ENCODE peak calls at places on chromosomes 7 and 10, in six cellular contexts. W is lung, B is transverse colon, S is AG09309, Q is astrocyte of the cerebellum, F is cardiac fibroblast. L is an unnamed sample.

GRCh38 chr10:110103921-110104461 is 96.2 kb downstream of the ADD3 start:
- DNase-seq in B (no peak), S (no peak), W (no peak), Q (no peak), F (no peak), L (no peak)

GRCh38 chr7:16753932-16754571 is 497 bp downstream of the TSPAN13 start:
- DNase-seq in S (no peak), F (peak), B (peak), Q (no peak), W (peak), L (no peak)

GRCh38 chr7:149254181-149254858 is 7.7 kb upstream of the ZNF783 start:
- DNase-seq in W (no peak), B (no peak), F (no peak), S (no peak), Q (no peak), L (no peak)

GRCh38 chr7:106598663-106599342 is 62.2 kb downstream of the CCDC71L start:
- DNase-seq in B (peak), S (peak), W (peak), Q (peak), F (peak), L (no peak)

GRCh38 chr7:47725031-47725780 is 143.3 kb upstream of the TNS3 start:
- DNase-seq in B (no peak), W (no peak), F (no peak), S (no peak), Q (no peak), L (no peak)

GRCh38 chr10:112374724-112375541 is 1.0 kb downstream of the ACSL5 start:
- DNase-seq in B (peak), S (no peak), Q (no peak), W (no peak), F (peak), L (no peak)

GRCh38 chr7:138981332-138982203 is at the start of gene KIAA1549:
- DNase-seq in Q (peak), F (peak), W (peak), B (peak), S (no peak), L (no peak)

GRCh38 chr7:134513169-134513752 is 14.1 kb upstream of the AKR1B10 start:
- DNase-seq in Q (peak), W (no peak), F (peak), B (peak), S (no peak), L (no peak)

GRCh38 chr7:39240864-39241263 is 263.2 kb downstream of the POU6F2 start:
- DNase-seq in S (no peak), Q (no peak), B (no peak), W (no peak), F (no peak), L (no peak)

GRCh38 chr7:44618754-44619153 is 12.3 kb downstream of the OGDH start:
- DNase-seq in F (no peak), W (no peak), B (no peak), S (no peak), Q (no peak), L (no peak)

GRCh38 chr7:131219277-131220041 is 108.2 kb upstream of the MKLN1 start:
- DNase-seq in F (peak), W (no peak), S (no peak), B (peak), Q (no peak), L (no peak)

GRCh38 chr7:120691915-120692314 is 166.0 kb downstream of the TSPAN12 start:
- DNase-seq in Q (no peak), F (no peak), B (no peak), W (no peak), S (no peak), L (no peak)

GRCh38 chr7:101507791-101508252 is 121.3 kb downstream of the MYL10 start:
- DNase-seq in B (peak), Q (peak), S (no peak), F (peak), W (no peak), L (no peak)

GRCh38 chr7:18505870-18506460 is 10.4 kb downstream of the HDAC9 start:
- DNase-seq in F (peak), W (no peak), B (no peak), S (no peak), Q (no peak), L (peak)

GRCh38 chr7:43096875-43097274 is 15.6 kb upstream of the HECW1 start:
- DNase-seq in Q (no peak), S (no peak), F (no peak), W (no peak), B (no peak), L (no peak)

GRCh38 chr10:652226-652625 is 37.2 kb downstream of the DIP2C start:
- DNase-seq in W (no peak), S (no peak), F (no peak), B (no peak), Q (no peak), L (no peak)

GRCh38 chr7:8724080-8724718 is 290.8 kb downstream of the NXPH1 start:
- DNase-seq in Q (no peak), F (no peak), B (peak), W (no peak), S (no peak), L (no peak)

GRCh38 chr10:9294132-9294663 is 1239.7 kb downstream of the GATA3 start:
- DNase-seq in Q (no peak), B (no peak), F (no peak), W (no peak), S (no peak), L (no peak)

GRCh38 chr7:103989785-103990775 is 622 bp upstream of the RELN start:
- DNase-seq in Q (peak), B (no peak), F (peak), W (no peak), S (no peak), L (no peak)
- H3K4me3 ChIP-seq in Q (peak), B (peak), F (peak), W (peak), S (peak), L (peak)

GRCh38 chr7:151126500-151127137 is 40.3 kb downstream of the AGAP3 start:
- DNase-seq in B (peak), S (no peak), Q (no peak), W (no peak), F (no peak), L (no peak)

GRCh38 chr7:151125835-151126481 is 39.7 kb downstream of the AGAP3 start:
- DNase-seq in S (no peak), B (peak), W (no peak), Q (no peak), F (no peak), L (no peak)

GRCh38 chr7:151124899-151125399 is 38.7 kb downstream of the AGAP3 start:
- DNase-seq in S (no peak), W (no peak), Q (no peak), F (no peak), B (no peak), L (no peak)

GRCh38 chr7:151124205-151124880 is 38.1 kb downstream of the AGAP3 start:
- DNase-seq in W (no peak), Q (no peak), F (no peak), B (no peak), S (no peak), L (no peak)

GRCh38 chr7:151125459-151125834 is 39.2 kb downstream of the AGAP3 start:
- DNase-seq in Q (no peak), S (no peak), F (no peak), B (peak), W (no peak), L (no peak)
- TF ChIP-seq CTCF in Q (no peak), S (no peak), F (peak), B (no peak), W (no peak), L (no peak)

GRCh38 chr7:155576416-155576815 is 30.1 kb upstream of the CNPY1 start:
- DNase-seq in W (peak), B (no peak), F (no peak), S (no peak), Q (no peak), L (no peak)
- H3K4me3 ChIP-seq in W (no peak), B (no peak), F (no peak), S (no peak), Q (no peak), L (no peak)

GRCh38 chr7:4739528-4739992 is 35.9 kb upstream of the AP5Z1 start:
- DNase-seq in W (peak), S (no peak), B (no peak), Q (no peak), F (peak), L (no peak)
- TF ChIP-seq CTCF in W (no peak), S (no peak), B (peak), Q (peak), F (peak), L (no peak)

GRCh38 chr10:92789067-92789466 is 59.3 kb upstream of the EXOC6 start:
- DNase-seq in F (no peak), W (no peak), Q (no peak), B (no peak), S (no peak), L (no peak)

GRCh38 chr10:92787557-92788152 is 60.7 kb upstream of the EXOC6 start:
- DNase-seq in F (no peak), B (no peak), W (no peak), Q (no peak), S (no peak), L (no peak)

GRCh38 chr10:92792661-92793060 is 55.7 kb upstream of the EXOC6 start:
- DNase-seq in W (no peak), S (no peak), F (no peak), Q (no peak), B (no peak), L (no peak)

GRCh38 chr10:92790449-92790848 is 57.9 kb upstream of the EXOC6 start:
- DNase-seq in S (no peak), W (no peak), Q (no peak), F (no peak), B (no peak), L (no peak)

GRCh38 chr10:92789826-92790225 is 58.5 kb upstream of the EXOC6 start:
- DNase-seq in B (no peak), Q (no peak), S (no peak), W (no peak), F (no peak), L (no peak)
- H3K4me3 ChIP-seq in B (no peak), Q (no peak), S (no peak), W (no peak), F (no peak), L (no peak)

GRCh38 chr7:150404785-150405583 is 25.9 kb downstream of the ZNF775 start:
- DNase-seq in S (peak), F (peak), B (peak), Q (peak), W (peak), L (peak)
- TF ChIP-seq CTCF in S (no peak), F (no peak), B (peak), Q (peak), W (no peak), L (peak)

DNA sequence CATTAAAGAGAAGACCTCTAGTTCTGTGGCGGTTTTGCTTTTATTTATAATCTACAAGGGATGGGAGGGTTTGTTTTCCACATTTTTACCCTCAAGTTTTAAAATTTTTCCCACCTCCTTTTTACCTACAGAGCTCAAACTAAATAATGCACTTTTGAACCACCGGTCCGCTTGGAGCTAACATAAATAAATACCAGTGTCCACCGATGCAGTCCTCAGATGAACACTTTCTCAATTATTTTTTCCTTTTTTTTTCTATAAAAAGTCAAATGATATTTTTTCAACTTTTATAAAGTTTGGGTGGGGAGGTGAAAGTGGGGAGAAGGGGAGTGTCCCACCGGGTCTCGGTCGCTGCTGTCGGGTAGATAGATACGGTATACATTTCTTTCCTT is 3.3 kb downstream of the ZNF503 start:
- DNase-seq in B (no peak), S (no peak), Q (no peak), F (no peak), W (no peak), L (no peak)
- H3K4me3 ChIP-seq in B (peak), S (peak), Q (peak), F (peak), W (peak), L (peak)

DNA sequence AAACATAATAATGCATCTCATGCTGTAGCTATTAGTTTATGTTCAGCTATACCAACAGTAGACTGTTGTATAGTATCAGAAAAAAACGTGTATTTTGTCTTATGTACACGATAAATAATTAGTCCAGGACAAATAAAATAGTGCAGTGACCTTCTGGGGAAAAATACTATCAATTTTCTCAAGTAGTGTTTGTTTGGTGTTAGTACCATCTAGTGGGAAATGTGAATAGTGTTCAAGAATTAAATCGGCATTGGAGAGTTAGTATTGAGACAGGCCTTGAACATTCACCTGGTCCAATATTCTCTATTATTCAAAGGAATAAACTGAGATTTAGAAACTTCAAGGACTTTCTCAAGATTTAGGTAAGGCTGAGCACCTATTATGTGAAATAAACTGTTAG is 21.7 kb upstream of the OR2A5 start:
- DNase-seq in B (no peak), W (no peak), F (peak), S (no peak), Q (peak), L (no peak)
- TF ChIP-seq CTCF in B (peak), W (no peak), F (peak), S (peak), Q (no peak), L (peak)

L was measured in AG04449.